ENCODE peak calls at places on chromosomes 5 and 9, in five cellular contexts. Z is SK-N-SH, B is K562, Q is GM12878, R is HepG2. H is an unnamed sample.

GRCh38 chr9:20782289-20782688 is 98.2 kb downstream of the FOCAD start:
- DNase-seq in R (no peak), Q (no peak), B (no peak), Z (no peak), H (no peak)

GRCh38 chr5:17436766-17437221 is 61.2 kb upstream of the TAF11L2 start:
- DNase-seq in B (no peak), R (no peak), Q (no peak), Z (no peak), H (no peak)

GRCh38 chr5:119243888-119244287 is 111.9 kb upstream of the TNFAIP8 start:
- DNase-seq in Z (no peak), R (no peak), Q (no peak), B (no peak), H (no peak)

GRCh38 chr9:76153902-76154629 is 240.2 kb downstream of the RFK start:
- DNase-seq in B (no peak), Q (no peak), R (no peak), Z (no peak), H (no peak)

GRCh38 chr5:14061106-14061505 is 82.0 kb upstream of the TRIO start:
- DNase-seq in B (peak), Z (peak), Q (no peak), R (no peak), H (no peak)

GRCh38 chr5:160548949-160549665 is 127.5 kb downstream of the PTTG1 start:
- DNase-seq in B (no peak), Q (no peak), R (no peak), Z (no peak), H (no peak)

GRCh38 chr9:122128432-122129343 is 30.9 kb downstream of the NDUFA8 start:
- DNase-seq in B (no peak), R (no peak), Q (no peak), Z (no peak), H (no peak)

GRCh38 chr9:136099547-136099946 is 4.5 kb upstream of the NACC2 start:
- DNase-seq in Z (no peak), Q (no peak), B (no peak), R (no peak), H (no peak)

GRCh38 chr5:65032250-65032649 is 263.5 kb downstream of the CWC27 start:
- DNase-seq in Z (no peak), B (no peak), R (no peak), Q (no peak), H (no peak)

GRCh38 chr5:97629281-97629680 is 446.2 kb upstream of the RIOK2 start:
- DNase-seq in Z (no peak), R (no peak), Q (no peak), B (no peak), H (no peak)

GRCh38 chr9:97747201-97747965 is 50.2 kb upstream of the XPA start:
- DNase-seq in B (no peak), R (no peak), Q (no peak), Z (no peak), H (no peak)

GRCh38 chr9:15104826-15105420 is 194.7 kb upstream of the FREM1 start:
- DNase-seq in Z (peak), R (peak), B (peak), Q (no peak), H (peak)

GRCh38 chr9:135478858-135479468 is 619 bp upstream of the PPP1R26 start:
- DNase-seq in R (peak), Q (no peak), Z (peak), B (peak), H (peak)

GRCh38 chr5:91127682-91128081 is 255.4 kb downstream of the ARRDC3 start:
- DNase-seq in Z (no peak), Q (no peak), R (no peak), B (no peak), H (no peak)

GRCh38 chr9:110502842-110503241 is 76.7 kb downstream of the SVEP1 start:
- DNase-seq in B (no peak), R (no peak), Z (no peak), Q (no peak), H (no peak)

GRCh38 chr5:106680330-106680729 is 990.4 kb downstream of the EFNA5 start:
- DNase-seq in Q (peak), B (no peak), R (no peak), Z (no peak), H (no peak)
- H3K9ac ChIP-seq in Q (no peak), B (no peak), R (no peak), Z (no peak), H (no peak)

GRCh38 chr5:73234156-73234555 is 61.2 kb downstream of the TMEM174 start:
- DNase-seq in Q (no peak), Z (no peak), R (no peak), B (no peak), H (no peak)

GRCh38 chr5:73232266-73233041 is 59.5 kb downstream of the TMEM174 start:
- DNase-seq in Q (no peak), B (no peak), Z (peak), R (no peak), H (no peak)

GRCh38 chr5:73233053-73233460 is 60.1 kb downstream of the TMEM174 start:
- DNase-seq in R (no peak), Z (no peak), B (no peak), Q (no peak), H (peak)

GRCh38 chr5:73231245-73231778 is 58.3 kb downstream of the TMEM174 start:
- DNase-seq in Q (no peak), Z (no peak), R (no peak), B (no peak), H (no peak)

DNA sequence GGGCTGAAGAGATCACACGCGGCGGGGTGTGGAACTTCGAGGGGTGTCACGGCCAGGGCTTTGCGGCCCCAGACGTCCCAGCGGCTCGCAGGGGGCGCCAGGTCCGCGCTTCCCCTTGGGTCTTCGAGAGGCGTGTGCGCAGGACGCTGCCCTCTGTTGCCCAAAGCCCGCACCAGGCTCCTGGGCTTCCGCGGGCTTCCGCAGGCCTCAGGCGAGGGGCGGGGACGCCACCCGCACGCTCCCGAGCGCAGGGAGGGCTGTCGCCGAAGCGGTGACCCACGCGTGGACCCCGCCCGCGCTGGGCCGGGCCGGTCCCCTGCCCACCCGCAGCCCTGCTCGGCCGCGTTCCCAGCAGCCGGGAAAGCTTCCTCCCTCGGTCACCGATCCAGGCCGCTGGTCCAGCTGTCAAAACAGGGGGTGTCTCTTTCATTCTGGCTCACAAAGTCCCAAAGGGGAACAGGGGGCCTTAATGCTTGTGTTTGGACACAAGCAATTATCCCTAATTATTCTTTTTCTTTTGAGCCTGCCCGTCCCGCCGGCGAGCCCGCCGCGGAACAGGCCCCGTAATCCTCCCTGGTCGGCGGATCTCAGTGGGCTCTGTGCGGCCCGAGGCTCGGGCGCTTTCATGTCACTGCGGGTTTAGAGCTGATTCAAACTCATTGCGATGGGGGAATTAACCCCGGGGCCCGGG is 60.6 kb downstream of the TMEM174 start:
- DNase-seq in Q (no peak), B (no peak), R (no peak), Z (peak), H (no peak)
- TF ChIP-seq TAF1 in Q (no peak), B (no peak), R (no peak), Z (no peak), H (no peak)

GRCh38 chr9:113635586-113635985 is 172.1 kb downstream of the RGS3 start:
- DNase-seq in R (no peak), Z (no peak), Q (no peak), B (no peak), H (no peak)

GRCh38 chr9:113633782-113634596 is 170.5 kb downstream of the RGS3 start:
- DNase-seq in B (no peak), R (peak), Q (no peak), Z (no peak), H (no peak)

GRCh38 chr9:113636693-113637092 is 173.2 kb downstream of the RGS3 start:
- DNase-seq in Z (no peak), Q (no peak), R (no peak), B (no peak), H (no peak)

GRCh38 chr9:113634597-113635515 is 171.3 kb downstream of the RGS3 start:
- DNase-seq in Q (no peak), Z (no peak), R (peak), B (no peak), H (no peak)

DNA sequence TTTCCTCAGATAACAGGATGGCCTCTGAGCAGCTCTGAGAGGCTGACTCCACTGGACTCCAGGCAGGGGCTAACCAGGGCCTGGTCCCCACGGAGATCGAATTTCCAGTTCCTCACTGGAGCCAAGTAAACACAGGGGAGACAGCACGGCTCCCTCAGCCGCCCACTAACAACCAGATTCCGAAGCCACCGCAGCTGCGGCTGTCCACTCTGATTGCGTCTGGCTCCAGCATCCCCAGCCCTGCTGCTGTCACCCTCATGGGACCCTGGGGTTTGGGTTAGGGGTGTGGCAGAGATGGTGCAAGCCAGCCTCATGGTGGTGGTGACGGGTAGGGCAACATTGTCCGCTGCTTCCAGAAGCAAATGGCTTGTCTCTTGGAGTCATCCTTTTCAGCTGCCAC is 172.6 kb downstream of the RGS3 start:
- DNase-seq in Q (no peak), B (no peak), Z (no peak), R (peak), H (no peak)
- H3K9ac ChIP-seq in Q (no peak), B (no peak), Z (no peak), R (no peak), H (no peak)

GRCh38 chr5:68046445-68046844 is 169.1 kb upstream of the PIK3R1 start:
- DNase-seq in Z (no peak), Q (no peak), B (no peak), R (peak), H (no peak)

GRCh38 chr5:68048529-68048928 is 167.0 kb upstream of the PIK3R1 start:
- DNase-seq in R (no peak), Q (no peak), Z (no peak), B (no peak), H (no peak)

GRCh38 chr5:68047035-68047434 is 168.5 kb upstream of the PIK3R1 start:
- DNase-seq in Q (no peak), B (no peak), Z (no peak), R (no peak), H (no peak)

GRCh38 chr5:68053202-68053601 is 162.4 kb upstream of the PIK3R1 start:
- DNase-seq in Q (no peak), R (no peak), Z (no peak), B (no peak), H (no peak)

GRCh38 chr5:68049053-68049713 is 166.4 kb upstream of the PIK3R1 start:
- DNase-seq in Q (no peak), Z (no peak), B (no peak), R (no peak), H (no peak)
- TF ChIP-seq TAF1 in Q (no peak), Z (no peak), B (no peak), R (no peak), H (no peak)

DNA sequence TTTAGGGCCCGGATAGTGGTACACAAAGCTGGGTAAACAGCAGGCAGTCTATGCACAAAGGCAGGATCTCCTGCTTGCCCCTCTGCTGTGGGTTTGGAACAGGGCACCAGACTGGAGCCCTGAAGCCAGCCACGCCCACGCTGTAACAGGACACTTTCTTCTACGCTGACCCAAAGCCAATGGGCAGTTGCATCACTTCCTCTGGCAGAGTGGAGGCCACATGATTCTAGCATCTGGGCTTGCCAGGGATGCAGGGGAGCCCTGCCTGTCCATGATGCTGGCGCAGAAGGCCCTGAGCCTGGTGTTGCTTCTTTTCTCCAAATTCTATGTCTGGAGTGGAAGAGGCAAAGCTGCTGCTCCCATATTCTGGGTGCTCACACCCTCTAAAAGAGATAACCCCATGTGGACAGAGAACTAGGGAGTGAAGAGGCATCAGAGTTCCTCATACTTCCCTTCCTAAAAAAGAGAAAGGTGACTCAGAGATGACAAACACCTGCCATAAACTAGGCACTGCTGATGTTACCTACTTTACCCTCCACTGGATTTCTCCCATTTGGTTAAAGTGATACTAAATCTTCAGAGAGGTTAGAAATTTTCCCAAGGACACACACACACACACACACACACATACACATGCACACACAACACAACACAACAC is 260.3 kb upstream of the KLF4 start:
- DNase-seq in Q (no peak), R (peak), B (peak), Z (no peak), H (peak)
- H3K9ac ChIP-seq in Q (no peak), R (no peak), B (peak), Z (peak), H (no peak)

GRCh38 chr5:155260798-155261197 is 247.2 kb downstream of the KIF4B start:
- DNase-seq in R (peak), B (no peak), Z (peak), Q (no peak), H (peak)
- TF ChIP-seq TAF1 in R (no peak), B (no peak), Z (no peak), Q (no peak), H (no peak)

GRCh38 chr5:149453618-149454415 is 74.7 kb upstream of the IL17B start:
- DNase-seq in Z (no peak), Q (no peak), B (no peak), R (no peak), H (no peak)

GRCh38 chr5:149455889-149456409 is 76.9 kb upstream of the IL17B start:
- DNase-seq in R (peak), Q (no peak), B (peak), Z (no peak), H (no peak)

GRCh38 chr5:149452007-149452664 is 73.0 kb upstream of the IL17B start:
- DNase-seq in Z (peak), B (peak), R (peak), Q (no peak), H (no peak)

GRCh38 chr5:149450199-149450598 is 71.1 kb upstream of the IL17B start:
- DNase-seq in Z (no peak), R (no peak), Q (no peak), B (no peak), H (no peak)

GRCh38 chr5:149452665-149453617 is 73.8 kb upstream of the IL17B start:
- DNase-seq in R (peak), Q (no peak), Z (no peak), B (no peak), H (no peak)
- H3K9ac ChIP-seq in R (peak), Q (no peak), Z (peak), B (peak), H (no peak)

GRCh38 chr5:80109549-80110478 is 74.7 kb downstream of the THBS4 start:
- DNase-seq in R (no peak), Q (peak), Z (peak), B (no peak), H (no peak)
- TF ChIP-seq TAF1 in R (no peak), Q (no peak), Z (no peak), B (no peak), H (no peak)

GRCh38 chr9:137110147-137110910 is 4.2 kb downstream of the DPP7 start:
- DNase-seq in Q (no peak), Z (no peak), B (no peak), R (no peak), H (no peak)
- H3K9ac ChIP-seq in Q (no peak), Z (no peak), B (peak), R (no peak), H (no peak)

H was measured in H1.